ENCODE peak calls at places on chromosomes 4 and X, in five cellular contexts. One of them, this sample, is unnamed.

GRCh38 chr4:69742596-69742995 is 17.8 kb downstream of the SULT1B1 start:
- DNase-seq in NCI-H774: no peak
- DNase-seq in mesenchymal stem cell: no peak
- DNase-seq in fibroblast of lung: no peak
- DNase-seq in nucleus accumbens: no peak
- DNase-seq in this sample: no peak

GRCh38 chrX:7316280-7316679 is 168.3 kb upstream of the PUDP start:
- DNase-seq in NCI-H774: no peak
- DNase-seq in mesenchymal stem cell: no peak
- DNase-seq in fibroblast of lung: peak; percentile 2
- DNase-seq in nucleus accumbens: no peak
- DNase-seq in this sample: no peak

GRCh38 chr4:40990202-40990898 is 224.0 kb downstream of the APBB2 start:
- DNase-seq in NCI-H774: no peak
- DNase-seq in mesenchymal stem cell: peak; percentile 95
- DNase-seq in fibroblast of lung: peak; percentile 97
- DNase-seq in nucleus accumbens: no peak
- DNase-seq in this sample: no peak

GRCh38 chr4:76386566-76387305 is 34.2 kb downstream of the CCDC158 start:
- DNase-seq in NCI-H774: no peak
- DNase-seq in mesenchymal stem cell: no peak
- DNase-seq in fibroblast of lung: peak; percentile 7
- DNase-seq in nucleus accumbens: no peak
- DNase-seq in this sample: no peak

GRCh38 chr4:1793496-1793840 is 375 bp downstream of the FGFR3 start:
- DNase-seq in NCI-H774: no peak
- DNase-seq in mesenchymal stem cell: peak; percentile 29
- DNase-seq in fibroblast of lung: no peak
- DNase-seq in nucleus accumbens: no peak
- DNase-seq in this sample: no peak

GRCh38 chr4:134727696-134728095 is 526.1 kb upstream of the PABPC4L start:
- DNase-seq in NCI-H774: no peak
- DNase-seq in mesenchymal stem cell: no peak
- DNase-seq in fibroblast of lung: no peak
- DNase-seq in nucleus accumbens: no peak
- DNase-seq in this sample: no peak

GRCh38 chr4:184328022-184328736 is 110.5 kb upstream of the ENPP6 start:
- DNase-seq in NCI-H774: no peak
- DNase-seq in mesenchymal stem cell: no peak
- DNase-seq in fibroblast of lung: no peak
- DNase-seq in nucleus accumbens: no peak
- DNase-seq in this sample: no peak

GRCh38 chr4:114535725-114536124 is 62.9 kb upstream of the UGT8 start:
- DNase-seq in NCI-H774: no peak
- DNase-seq in mesenchymal stem cell: no peak
- DNase-seq in fibroblast of lung: no peak
- DNase-seq in nucleus accumbens: no peak
- DNase-seq in this sample: no peak

GRCh38 chr4:60948008-60948407 is 252.1 kb upstream of the ADGRL3 start:
- DNase-seq in NCI-H774: no peak
- DNase-seq in mesenchymal stem cell: peak; percentile 63
- DNase-seq in fibroblast of lung: peak; percentile 19
- DNase-seq in nucleus accumbens: no peak
- DNase-seq in this sample: no peak

GRCh38 chr4:108172231-108172779 is 3.6 kb upstream of the LEF1 start:
- DNase-seq in NCI-H774: no peak
- DNase-seq in mesenchymal stem cell: peak; percentile 60
- DNase-seq in fibroblast of lung: peak; percentile 29
- DNase-seq in nucleus accumbens: no peak
- DNase-seq in this sample: no peak

GRCh38 chr4:100428051-100428450 is 89.8 kb downstream of the EMCN start:
- DNase-seq in NCI-H774: no peak
- DNase-seq in mesenchymal stem cell: peak; percentile 74
- DNase-seq in fibroblast of lung: no peak
- DNase-seq in nucleus accumbens: no peak
- DNase-seq in this sample: no peak

GRCh38 chrX:97790850-97791249 is 907.1 kb downstream of the RPA4 start:
- DNase-seq in NCI-H774: no peak
- DNase-seq in mesenchymal stem cell: no peak
- DNase-seq in fibroblast of lung: no peak
- DNase-seq in nucleus accumbens: no peak
- DNase-seq in this sample: no peak